ENCODE peak calls at places on chromosomes 6 and 20, in nine cellular contexts. O is prostate gland, T is spleen, Q is transverse colon, M is adrenal gland, R is ovary, P is Peyer's patch, H is heart left ventricle, X is tibial nerve. Z is an unnamed sample.

GRCh38 chr6:149924933-149925252 is 2.0 kb upstream of the RAET1G start:
- DNase-seq in O (no peak), T (peak; percentile 49), Q (no peak), M (peak; percentile 46), R (no peak), P (no peak), H (no peak), X (no peak), Z (no peak)

GRCh38 chr6:124961784-124962611 is at the start of gene RNF217:
- DNase-seq in O (peak; percentile 42), T (peak; percentile 87), Q (peak; percentile 50), M (peak; percentile 77), R (peak; percentile 82), P (peak; percentile 66), H (peak; percentile 79), X (peak; percentile 35), Z (peak; percentile 61)

GRCh38 chr6:81049425-81050042 is 702.9 kb downstream of the TENT5A start:
- DNase-seq in O (no peak), T (no peak), Q (no peak), M (no peak), R (no peak), P (no peak), H (no peak), X (no peak), Z (no peak)

GRCh38 chr6:79421707-79422484 is 115.3 kb downstream of the LCA5 start:
- DNase-seq in O (no peak), T (no peak), Q (no peak), M (peak; percentile 23), R (no peak), P (no peak), H (peak; percentile 24), X (no peak), Z (peak; percentile 64)

GRCh38 chr20:9578584-9578983 is 64.2 kb downstream of the LAMP5 start:
- DNase-seq in O (no peak), T (no peak), Q (no peak), M (no peak), R (no peak), P (no peak), H (no peak), X (no peak), Z (no peak)

GRCh38 chr6:54718541-54719023 is 128.0 kb upstream of the FAM83B start:
- DNase-seq in O (peak; percentile 19), T (no peak), Q (peak; percentile 47), M (no peak), R (no peak), P (no peak), H (no peak), X (no peak), Z (peak; percentile 58)

GRCh38 chr6:127938701-127939100 is 37.8 kb upstream of the THEMIS start:
- DNase-seq in O (no peak), T (no peak), Q (no peak), M (no peak), R (no peak), P (no peak), H (no peak), X (no peak), Z (no peak)

GRCh38 chr6:106790935-106791334 is 161.6 kb downstream of the QRSL1 start:
- DNase-seq in O (no peak), T (no peak), Q (no peak), M (peak; percentile 16), R (no peak), P (no peak), H (no peak), X (no peak), Z (peak; percentile 82)

GRCh38 chr6:143964667-143965066 is 43.4 kb downstream of the PLAGL1 start:
- DNase-seq in O (no peak), T (no peak), Q (no peak), M (no peak), R (no peak), P (no peak), H (no peak), X (no peak), Z (no peak)

GRCh38 chr20:37522258-37523011 is 1.4 kb downstream of the NNAT start:
- DNase-seq in O (peak; percentile 84), T (peak; percentile 74), Q (peak; percentile 68), M (no peak), R (no peak), P (peak; percentile 69), H (peak; percentile 82), X (no peak), Z (no peak)

GRCh38 chr6:94733066-94733465 is 844.3 kb upstream of the MANEA start:
- DNase-seq in O (no peak), T (no peak), Q (no peak), M (no peak), R (no peak), P (no peak), H (no peak), X (no peak), Z (no peak)

GRCh38 chr6:109121411-109121810 is 26.1 kb downstream of the CEP57L1 start:
- DNase-seq in O (no peak), T (no peak), Q (no peak), M (no peak), R (no peak), P (no peak), H (no peak), X (no peak), Z (no peak)

GRCh38 chr6:51213806-51214205 is 395.1 kb downstream of the TFAP2B start:
- DNase-seq in O (no peak), T (peak; percentile 56), Q (no peak), M (no peak), R (no peak), P (no peak), H (peak; percentile 19), X (no peak), Z (no peak)

DNA sequence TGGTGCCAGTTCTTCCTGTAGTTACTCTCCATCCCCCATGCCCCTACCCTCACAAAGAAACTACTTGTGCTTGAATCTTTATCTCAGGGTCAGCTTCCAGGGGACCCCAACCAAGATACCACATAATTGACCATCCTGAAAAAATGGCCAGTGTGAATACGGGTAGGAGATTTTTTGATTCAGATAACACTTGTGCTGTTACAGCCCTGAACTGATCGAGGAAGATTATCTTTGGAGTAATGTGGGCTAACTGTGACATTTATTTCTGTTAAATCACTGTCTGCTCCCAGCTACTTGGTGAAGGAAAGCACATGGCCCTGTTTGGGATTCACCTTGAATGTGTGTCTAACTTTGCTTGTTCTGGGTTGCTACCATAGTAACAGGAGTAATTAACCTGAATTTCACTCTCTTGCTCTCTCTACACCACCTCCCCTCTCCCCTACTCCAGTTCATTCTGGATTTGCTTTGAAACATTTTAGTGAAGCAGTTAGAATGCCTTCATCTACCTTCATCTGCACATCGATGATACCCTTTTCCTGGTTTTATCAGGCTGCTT is 219.6 kb upstream of the CHD6 start:
- DNase-seq in O (no peak), T (no peak), Q (no peak), M (no peak), R (no peak), P (no peak), H (no peak), X (no peak), Z (no peak)
- H3K27me3 ChIP-seq in O (no peaks in the 10 kb centered on the region), T (peaks cover 2% of the 10 kb centered on the region), Q (no peaks in the 10 kb centered on the region), M (no peaks in the 10 kb centered on the region), R (no peaks in the 10 kb centered on the region), P (no peaks in the 10 kb centered on the region), H (no peaks in the 10 kb centered on the region), X (no peaks in the 10 kb centered on the region), Z (no peaks in the 10 kb centered on the region)

DNA sequence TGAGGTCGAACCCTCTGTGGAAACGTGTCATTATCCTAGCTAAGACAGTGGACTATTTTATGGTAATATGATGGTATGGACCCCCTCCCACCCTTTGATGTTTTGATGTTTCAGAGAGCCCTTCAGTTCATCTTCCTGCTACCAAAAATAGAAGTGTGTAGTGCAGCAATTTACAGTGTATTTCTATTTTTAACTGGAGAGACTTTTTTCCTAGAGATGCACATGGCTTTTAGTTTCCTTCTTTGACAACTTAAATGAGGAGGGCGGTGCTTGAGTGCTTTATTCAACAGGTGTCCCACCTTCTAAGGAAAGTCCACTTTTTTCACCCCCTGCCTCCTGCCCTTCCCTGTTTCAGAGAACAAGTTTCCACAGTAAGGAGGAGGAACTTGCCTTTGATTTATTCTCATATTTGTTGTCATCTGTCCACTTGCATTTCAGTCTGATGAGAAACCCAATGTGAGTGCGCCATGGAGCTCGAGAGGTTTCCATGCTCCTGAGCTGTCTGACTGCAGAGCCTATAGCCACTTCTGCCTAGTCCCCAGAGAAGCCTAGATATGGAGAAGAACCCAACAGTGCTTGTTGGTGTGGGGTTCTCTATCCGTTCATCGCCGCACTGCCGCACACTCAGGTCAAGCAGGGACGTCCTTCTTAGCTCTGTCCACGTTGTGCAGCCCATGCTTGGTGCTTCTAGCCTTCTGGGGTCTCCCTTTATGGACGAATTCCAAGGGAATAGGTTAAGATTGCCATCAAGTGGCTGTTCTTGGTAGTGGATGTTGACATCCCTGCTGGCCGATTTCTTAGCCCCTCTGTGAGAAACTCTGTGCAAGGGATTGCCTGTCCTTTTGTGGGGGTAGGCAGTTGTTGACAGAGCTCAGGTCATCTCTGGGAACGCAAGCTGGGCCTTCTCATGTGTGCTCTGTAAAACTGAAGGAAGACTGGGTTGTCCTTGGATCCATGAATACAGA is 144.2 kb downstream of the JARID2 start:
- DNase-seq in O (no peak), T (no peak), Q (no peak), M (no peak), R (no peak), P (no peak), H (no peak), X (no peak), Z (no peak)
- H3K4me1 ChIP-seq in O (no peaks in the 10 kb centered on the region), T (peaks cover 68% of the 10 kb centered on the region), Q (peaks cover 17% of the 10 kb centered on the region), M (peaks cover 31% of the 10 kb centered on the region), R (peaks cover 10% of the 10 kb centered on the region), P (peaks cover 6% of the 10 kb centered on the region), H (peaks cover 50% of the 10 kb centered on the region), X (peaks cover 29% of the 10 kb centered on the region), Z (peaks cover 28% of the 10 kb centered on the region)

GRCh38 chr20:57389695-57390603 is 1.2 kb upstream of the RBM38 start:
- DNase-seq in O (no peak), T (peak; percentile 90), Q (peak; percentile 48), M (peak; percentile 34), R (peak; percentile 80), P (peak; percentile 55), H (peak; percentile 43), X (no peak), Z (peak; percentile 11)

GRCh38 chr20:57387463-57387862 is 3.7 kb upstream of the RBM38 start:
- DNase-seq in O (no peak), T (peak; percentile 76), Q (no peak), M (no peak), R (peak; percentile 23), P (peak; percentile 45), H (no peak), X (no peak), Z (no peak)

GRCh38 chr20:57390604-57391438 is at the start of gene RBM38:
- DNase-seq in O (no peak), T (peak; percentile 95), Q (peak; percentile 79), M (peak; percentile 56), R (peak; percentile 81), P (peak; percentile 88), H (peak; percentile 66), X (no peak), Z (peak; percentile 67)

GRCh38 chr20:57387945-57388351 is 3.2 kb upstream of the RBM38 start:
- DNase-seq in O (no peak), T (peak; percentile 69), Q (no peak), M (no peak), R (peak; percentile 44), P (no peak), H (peak; percentile 21), X (no peak), Z (no peak)

GRCh38 chr20:57388953-57389694 is 2.1 kb upstream of the RBM38 start:
- DNase-seq in O (peak; percentile 77), T (peak; percentile 95), Q (peak; percentile 90), M (peak; percentile 84), R (peak; percentile 86), P (peak; percentile 90), H (peak; percentile 89), X (peak; percentile 68), Z (peak; percentile 81)
- TF ChIP-seq POLR2A in O (peak; percentile 26), T (no peak), Q (peak; percentile 33), M (no peak), R (no peak), P (peak; percentile 36), H (peak; percentile 67), X (peak; percentile 13), Z (peak; percentile 49)

GRCh38 chr6:119466226-119466625 is 116.7 kb upstream of the MAN1A1 start:
- DNase-seq in O (no peak), T (no peak), Q (no peak), M (no peak), R (no peak), P (no peak), H (no peak), X (no peak), Z (no peak)
- H3K27me3 ChIP-seq in O (no peaks in the 10 kb centered on the region), T (no peaks in the 10 kb centered on the region), Q (no peaks in the 10 kb centered on the region), M (no peaks in the 10 kb centered on the region), R (no peaks in the 10 kb centered on the region), P (no peaks in the 10 kb centered on the region), H (no peaks in the 10 kb centered on the region), X (no peaks in the 10 kb centered on the region), Z (no peaks in the 10 kb centered on the region)